ENCODE peak calls at places on chromosomes 6 and 20, in nine cellular contexts. N, M, I, A, J, H, C, X and R are unnamed samples.

GRCh38 chr6:47483853-47484546 is 6.4 kb downstream of the CD2AP start:
- DNase-seq in N (no peak), M (no peak), I (no peak), A (no peak), J (no peak), H (no peak), C (no peak), X (no peak), R (no peak)

GRCh38 chr20:4763261-4763660 is 41.6 kb downstream of the PRND start:
- DNase-seq in N (no peak), M (no peak), I (no peak), A (no peak), J (no peak), H (no peak), C (no peak), X (no peak), R (no peak)

GRCh38 chr20:48006036-48006833 is 221.0 kb upstream of the SULF2 start:
- DNase-seq in N (no peak), M (no peak), I (no peak), A (no peak), J (no peak), H (no peak), C (no peak), X (peak; percentile 56), R (no peak)

GRCh38 chr20:10219452-10219791 is 792 bp downstream of the SNAP25 start:
- DNase-seq in N (peak; percentile 49), M (peak; percentile 79), I (peak; percentile 69), A (peak; percentile 60), J (peak; percentile 84), H (peak; percentile 62), C (peak; percentile 26), X (no peak), R (peak; percentile 78)

GRCh38 chr6:116482780-116483179 is 21.6 kb downstream of the CALHM6 start:
- DNase-seq in N (no peak), M (no peak), I (no peak), A (no peak), J (no peak), H (no peak), C (no peak), X (no peak), R (no peak)

GRCh38 chr6:38632490-38632889 is 7.2 kb downstream of the BTBD9 start:
- DNase-seq in N (no peak), M (no peak), I (no peak), A (no peak), J (no peak), H (no peak), C (no peak), X (no peak), R (no peak)

GRCh38 chr6:168968228-168968627 is 285.4 kb downstream of the THBS2 start:
- DNase-seq in N (peak; percentile 43), M (peak; percentile 62), I (no peak), A (no peak), J (no peak), H (peak; percentile 23), C (no peak), X (no peak), R (no peak)

GRCh38 chr6:79610301-79611009 is 20.7 kb upstream of the SH3BGRL2 start:
- DNase-seq in N (no peak), M (no peak), I (no peak), A (no peak), J (peak; percentile 42), H (no peak), C (no peak), X (no peak), R (no peak)

GRCh38 chr20:60294627-60295026 is 336.4 kb downstream of the CDH26 start:
- DNase-seq in N (no peak), M (no peak), I (no peak), A (no peak), J (no peak), H (no peak), C (no peak), X (no peak), R (no peak)

GRCh38 chr6:46655803-46656202 is 3.0 kb downstream of the SLC25A27 start:
- DNase-seq in N (no peak), M (peak; percentile 41), I (no peak), A (no peak), J (peak; percentile 34), H (peak; percentile 34), C (no peak), X (no peak), R (no peak)

DNA sequence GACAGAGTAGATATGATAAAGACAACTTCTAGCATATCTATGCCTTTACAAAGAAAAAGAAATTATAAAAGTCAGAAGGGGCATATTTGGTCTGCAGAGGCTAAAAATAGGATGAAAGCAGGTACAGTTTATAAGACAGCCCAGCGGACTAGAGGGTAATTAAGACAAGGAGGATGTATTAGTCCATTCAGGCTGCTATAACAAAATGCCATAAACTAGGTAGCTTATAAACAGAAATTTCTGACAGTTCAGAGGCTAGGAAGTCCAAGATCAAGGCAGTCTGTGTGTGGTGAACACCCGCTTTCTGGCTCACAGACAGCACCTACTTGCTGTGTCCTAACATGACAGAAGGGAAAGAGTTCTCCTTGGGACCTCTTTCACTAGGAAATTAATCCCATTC is 5.7 kb downstream of the HBS1L start:
- DNase-seq in N (no peak), M (no peak), I (no peak), A (no peak), J (no peak), H (no peak), C (no peak), X (no peak), R (no peak)
- H3K4me1 ChIP-seq in N (peaks cover 64% of the 10 kb centered on the region), M (peaks cover 7% of the 10 kb centered on the region), I (peaks cover 46% of the 10 kb centered on the region), A (no peaks in the 10 kb centered on the region), J (peaks cover 10% of the 10 kb centered on the region), H (peaks cover 8% of the 10 kb centered on the region), C (peaks cover 55% of the 10 kb centered on the region), X (peaks cover 9% of the 10 kb centered on the region), R (peaks cover 12% of the 10 kb centered on the region)

DNA sequence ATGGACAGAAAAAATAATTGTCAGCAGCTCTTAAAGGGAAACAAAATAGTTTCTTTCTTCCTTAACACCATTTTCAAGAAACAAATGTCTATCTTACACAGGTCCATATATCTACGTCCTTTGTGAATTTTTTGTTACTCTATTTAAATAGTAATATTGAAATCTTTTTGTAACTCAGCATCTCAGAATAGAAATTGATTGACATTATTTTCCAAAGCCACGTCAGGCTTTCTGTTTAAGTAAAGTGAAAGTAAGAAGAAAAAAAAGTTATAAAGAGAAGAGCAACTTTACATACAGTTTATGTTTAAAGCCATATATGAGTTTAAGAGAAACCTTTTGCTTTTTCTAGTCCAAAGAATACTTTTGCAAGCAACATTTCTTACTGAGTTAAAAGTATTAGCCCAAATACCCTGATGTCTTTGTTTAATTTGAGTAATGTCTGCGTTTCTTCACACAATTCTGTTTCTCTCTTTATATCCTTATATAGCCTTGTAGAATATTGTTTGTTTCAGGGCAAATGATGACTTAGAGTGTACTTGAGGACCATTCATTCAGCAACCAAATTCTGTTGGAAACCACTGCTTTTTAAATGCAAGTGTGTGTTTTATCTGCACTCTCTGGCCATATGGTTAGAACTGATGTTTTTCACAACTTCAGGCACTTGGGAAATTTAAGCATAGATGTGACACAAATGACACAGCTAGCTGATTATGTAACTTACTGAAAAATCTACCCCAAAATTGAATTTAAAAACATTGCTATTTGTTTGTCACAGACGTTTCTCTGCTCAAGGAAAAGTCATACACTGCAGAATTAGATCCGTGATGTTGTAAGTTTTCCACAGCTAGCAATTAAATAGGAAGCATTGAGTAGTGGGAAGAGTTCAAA is 402.6 kb upstream of the SOX4 start:
- DNase-seq in N (no peak), M (no peak), I (no peak), A (no peak), J (no peak), H (no peak), C (no peak), X (no peak), R (no peak)
- H3K4me1 ChIP-seq in N (no peaks in the 10 kb centered on the region), M (no peaks in the 10 kb centered on the region), I (peaks cover 39% of the 10 kb centered on the region), A (no peaks in the 10 kb centered on the region), J (peaks cover 2% of the 10 kb centered on the region), H (no peaks in the 10 kb centered on the region), C (no peaks in the 10 kb centered on the region), X (peaks cover 19% of the 10 kb centered on the region), R (peaks cover 19% of the 10 kb centered on the region)

GRCh38 chr20:50190251-50191064 is at the start of gene CEBPB:
- DNase-seq in N (peak; percentile 80), M (peak; percentile 91), I (peak; percentile 94), A (peak; percentile 88), J (peak; percentile 100), H (peak; percentile 91), C (peak; percentile 61), X (no peak), R (peak; percentile 98)

GRCh38 chr20:50193169-50193850 is 2.7 kb downstream of the CEBPB start:
- DNase-seq in N (no peak), M (peak; percentile 37), I (no peak), A (peak; percentile 50), J (no peak), H (no peak), C (no peak), X (no peak), R (peak; percentile 84)

GRCh38 chr20:50191065-50191565 is 485 bp downstream of the CEBPB start:
- DNase-seq in N (peak; percentile 62), M (peak; percentile 79), I (peak; percentile 71), A (peak; percentile 69), J (no peak), H (peak; percentile 84), C (peak; percentile 33), X (no peak), R (peak; percentile 91)

GRCh38 chr20:50192364-50193168 is 1.9 kb downstream of the CEBPB start:
- DNase-seq in N (peak; percentile 63), M (peak; percentile 83), I (peak; percentile 78), A (peak; percentile 88), J (peak; percentile 85), H (peak; percentile 87), C (peak; percentile 51), X (peak; percentile 25), R (peak; percentile 99)

GRCh38 chr20:50191566-50192363 is 1.1 kb downstream of the CEBPB start:
- DNase-seq in N (peak; percentile 64), M (peak; percentile 58), I (peak; percentile 47), A (peak; percentile 57), J (peak; percentile 85), H (peak; percentile 51), C (peak; percentile 22), X (no peak), R (peak; percentile 90)
- H3K4me1 ChIP-seq in N (peaks cover 22% of the 10 kb centered on the region), M (peaks cover 18% of the 10 kb centered on the region), I (peaks cover 47% of the 10 kb centered on the region), A (no peaks in the 10 kb centered on the region), J (peaks cover 19% of the 10 kb centered on the region), H (no peaks in the 10 kb centered on the region), C (peaks cover 19% of the 10 kb centered on the region), X (peaks cover 7% of the 10 kb centered on the region), R (peaks cover 10% of the 10 kb centered on the region)

DNA sequence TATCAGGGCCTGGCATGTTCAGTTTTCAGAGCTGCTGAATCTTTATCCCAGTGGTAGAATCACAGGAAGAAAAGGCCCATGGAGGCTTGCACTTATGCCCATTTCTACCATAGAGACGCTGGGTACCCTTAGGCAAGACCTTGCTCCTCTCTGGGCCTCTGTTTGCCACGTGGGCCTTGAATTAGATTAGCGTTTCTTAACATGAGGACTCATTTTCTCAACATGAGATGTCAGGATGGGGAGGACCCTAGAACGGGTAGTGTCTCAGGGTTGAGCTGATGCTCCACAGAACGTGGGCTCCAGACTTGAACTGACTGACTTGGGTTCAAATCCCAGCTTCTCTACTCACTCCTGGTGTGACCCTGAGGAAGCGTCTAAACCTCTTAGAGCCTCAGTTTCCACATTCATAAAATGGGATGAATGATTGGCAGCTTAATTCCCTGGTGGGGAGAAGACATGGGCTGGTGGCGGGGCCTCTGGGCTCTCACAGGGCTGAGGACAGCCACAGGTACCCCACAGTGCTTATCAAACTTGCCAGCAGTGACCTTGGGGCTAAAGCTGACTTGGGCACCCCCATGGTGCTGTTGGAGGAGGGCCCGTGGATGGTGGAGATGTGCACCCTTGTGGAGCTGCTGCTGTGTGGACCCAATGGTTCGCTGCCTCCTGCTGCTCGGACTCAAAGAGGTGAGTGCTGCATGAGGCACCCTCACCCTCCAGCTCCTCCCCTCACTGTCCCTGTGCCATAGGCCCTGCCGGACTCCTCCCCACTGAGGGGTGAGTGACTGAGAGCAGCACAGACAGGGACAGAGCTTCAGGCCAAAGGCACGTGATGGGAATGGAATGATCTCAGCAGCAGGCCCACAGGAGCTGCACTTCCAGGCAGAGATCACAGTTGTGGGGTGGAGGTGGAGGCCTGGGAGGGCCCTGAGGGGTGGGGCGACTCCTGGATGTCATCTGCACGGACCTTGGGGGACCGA is 28.2 kb downstream of the SUN5 start:
- DNase-seq in N (no peak), M (no peak), I (no peak), A (no peak), J (no peak), H (no peak), C (no peak), X (no peak), R (peak; percentile 79)
- H3K4me1 ChIP-seq in N (peaks cover 65% of the 10 kb centered on the region), M (peaks cover 2% of the 10 kb centered on the region), I (peaks cover 8% of the 10 kb centered on the region), A (no peaks in the 10 kb centered on the region), J (no peaks in the 10 kb centered on the region), H (no peaks in the 10 kb centered on the region), C (peaks cover 54% of the 10 kb centered on the region), X (peaks cover 19% of the 10 kb centered on the region), R (no peaks in the 10 kb centered on the region)